ENCODE peak calls at places on chromosomes 4 and X, in nine cellular contexts. Q, P, M, Y, V, Z, J, H and C are unnamed samples.

GRCh38 chr4:106172846-106173245 is 143.2 kb downstream of the TBCK start:
- DNase-seq in Q (no peak), P (no peak), M (no peak), Y (no peak), V (no peak), Z (no peak), J (no peak), H (no peak), C (no peak)

GRCh38 chr4:183563874-183564273 is 59.0 kb downstream of the ING2 start:
- DNase-seq in Q (no peak), P (no peak), M (no peak), Y (no peak), V (peak; percentile 34), Z (no peak), J (no peak), H (no peak), C (no peak)

GRCh38 chrX:53093177-53093655 is 726 bp upstream of the KANTR start:
- DNase-seq in Q (peak; percentile 71), P (peak; percentile 81), M (peak; percentile 85), Y (peak; percentile 75), V (peak; percentile 77), Z (peak; percentile 87), J (peak; percentile 65), H (peak; percentile 85), C (peak; percentile 84)

GRCh38 chr4:168483786-168484185 is 3.5 kb upstream of the DDX60L start:
- DNase-seq in Q (no peak), P (no peak), M (no peak), Y (no peak), V (no peak), Z (no peak), J (no peak), H (no peak), C (no peak)

GRCh38 chr4:171714791-171715454 is 98.3 kb upstream of the GALNTL6 start:
- DNase-seq in Q (no peak), P (no peak), M (no peak), Y (no peak), V (no peak), Z (no peak), J (no peak), H (no peak), C (no peak)

GRCh38 chr4:37687175-37687525 is 974 bp upstream of the RELL1 start:
- DNase-seq in Q (no peak), P (no peak), M (no peak), Y (no peak), V (no peak), Z (no peak), J (no peak), H (no peak), C (no peak)

GRCh38 chrX:1323315-1323714 is 13.3 kb upstream of the IL3RA start:
- DNase-seq in Q (peak; percentile 76), P (peak; percentile 53), M (peak; percentile 32), Y (no peak), V (peak; percentile 15), Z (peak; percentile 63), J (peak; percentile 65), H (no peak), C (peak; percentile 73)

GRCh38 chrX:128458888-128459287 is 406.7 kb upstream of the ACTRT1 start:
- DNase-seq in Q (no peak), P (no peak), M (no peak), Y (no peak), V (no peak), Z (no peak), J (no peak), H (no peak), C (no peak)

GRCh38 chr4:81833596-81833995 is 361.9 kb upstream of the RASGEF1B start:
- DNase-seq in Q (no peak), P (no peak), M (no peak), Y (no peak), V (no peak), Z (no peak), J (no peak), H (no peak), C (no peak)

GRCh38 chr4:22514001-22514400 is 1.9 kb downstream of the ADGRA3 start:
- DNase-seq in Q (peak; percentile 6), P (no peak), M (no peak), Y (no peak), V (no peak), Z (no peak), J (no peak), H (no peak), C (no peak)

GRCh38 chr4:88674565-88674964 is 23.1 kb downstream of the NAP1L5 start:
- DNase-seq in Q (no peak), P (no peak), M (no peak), Y (no peak), V (no peak), Z (no peak), J (no peak), H (no peak), C (no peak)

GRCh38 chr4:15882675-15883086 is 55.9 kb downstream of the FGFBP1 start:
- DNase-seq in Q (peak; percentile 37), P (peak; percentile 28), M (peak; percentile 39), Y (no peak), V (peak; percentile 33), Z (peak; percentile 33), J (peak; percentile 79), H (peak; percentile 40), C (peak; percentile 47)

GRCh38 chr4:64718091-64718490 is 308.8 kb upstream of the TECRL start:
- DNase-seq in Q (no peak), P (no peak), M (no peak), Y (no peak), V (no peak), Z (no peak), J (no peak), H (no peak), C (no peak)

GRCh38 chr4:142818476-142818875 is 27.6 kb downstream of the INPP4B start:
- DNase-seq in Q (no peak), P (no peak), M (no peak), Y (no peak), V (no peak), Z (no peak), J (peak; percentile 32), H (no peak), C (no peak)

GRCh38 chr4:184471872-184472539 is 2.3 kb downstream of the IRF2 start:
- DNase-seq in Q (no peak), P (no peak), M (no peak), Y (no peak), V (no peak), Z (peak; percentile 43), J (no peak), H (no peak), C (no peak)

GRCh38 chr4:98746530-98746929 is 88.1 kb upstream of the TSPAN5 start:
- DNase-seq in Q (no peak), P (no peak), M (no peak), Y (no peak), V (no peak), Z (peak; percentile 13), J (no peak), H (no peak), C (no peak)

GRCh38 chr4:186685744-186686143 is 37.9 kb downstream of the FAT1 start:
- DNase-seq in Q (peak; percentile 31), P (no peak), M (no peak), Y (no peak), V (no peak), Z (no peak), J (peak; percentile 35), H (no peak), C (no peak)

GRCh38 chr4:30789219-30789671 is 69.1 kb downstream of the PCDH7 start:
- DNase-seq in Q (no peak), P (no peak), M (no peak), Y (no peak), V (no peak), Z (no peak), J (peak; percentile 92), H (no peak), C (no peak)

GRCh38 chr4:156556326-156556725 is 415.3 kb downstream of the PDGFC start:
- DNase-seq in Q (no peak), P (no peak), M (no peak), Y (no peak), V (no peak), Z (no peak), J (no peak), H (no peak), C (no peak)

GRCh38 chr4:3077796-3078195 is 3.3 kb downstream of the HTT start:
- DNase-seq in Q (no peak), P (no peak), M (no peak), Y (no peak), V (no peak), Z (no peak), J (no peak), H (no peak), C (no peak)
- TF ChIP-seq POLR2A in Q (no peak), P (no peak), M (no peak), Y (no peak), V (no peak), Z (no peak), J (no peak), H (no peak), C (no peak)

GRCh38 chr4:151420408-151420807 is 11.4 kb downstream of the FHIP1A start:
- DNase-seq in Q (no peak), P (no peak), M (no peak), Y (no peak), V (no peak), Z (no peak), J (no peak), H (no peak), C (no peak)
- TF ChIP-seq CTCF in Q (no peak), P (no peak), M (no peak), Y (no peak), V (no peak), Z (no peak), J (no peak), H (no peak), C (no peak)

DNA sequence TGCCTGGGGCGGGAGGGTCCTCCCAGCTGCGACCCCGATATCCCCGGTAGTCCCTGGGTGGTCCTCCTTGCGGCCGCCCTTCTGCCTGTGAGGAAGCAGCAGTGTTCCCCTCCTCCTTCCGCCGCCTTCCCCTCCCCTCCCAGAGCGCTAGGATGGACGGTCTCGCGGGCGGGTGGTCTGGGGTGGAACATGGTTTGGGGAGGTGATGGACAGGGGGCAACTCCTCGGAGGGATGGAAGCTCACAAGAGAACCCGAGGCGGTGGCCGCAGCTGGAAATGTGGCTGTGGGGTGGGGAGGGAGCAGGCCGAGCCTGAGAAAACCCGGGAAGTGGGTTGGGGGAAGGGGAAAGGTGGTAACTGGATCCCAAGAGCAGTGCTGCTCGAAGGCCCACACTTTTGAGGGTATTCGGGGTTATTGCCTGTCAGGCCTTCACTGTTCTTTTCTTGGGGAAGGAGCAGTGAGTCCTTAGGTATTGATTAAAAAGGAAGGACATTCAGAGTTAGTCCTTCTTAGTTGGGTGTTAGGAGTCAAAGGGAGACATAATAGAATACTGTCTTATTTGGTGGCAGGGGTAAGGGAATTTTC is 581 bp downstream of the UBE2K start:
- DNase-seq in Q (peak; percentile 31), P (peak; percentile 63), M (peak; percentile 32), Y (peak; percentile 63), V (peak; percentile 36), Z (peak; percentile 59), J (no peak), H (peak; percentile 69), C (peak; percentile 71)
- TF ChIP-seq POLR2A in Q (no peak), P (no peak), M (no peak), Y (no peak), V (no peak), Z (no peak), J (no peak), H (no peak), C (no peak)

DNA sequence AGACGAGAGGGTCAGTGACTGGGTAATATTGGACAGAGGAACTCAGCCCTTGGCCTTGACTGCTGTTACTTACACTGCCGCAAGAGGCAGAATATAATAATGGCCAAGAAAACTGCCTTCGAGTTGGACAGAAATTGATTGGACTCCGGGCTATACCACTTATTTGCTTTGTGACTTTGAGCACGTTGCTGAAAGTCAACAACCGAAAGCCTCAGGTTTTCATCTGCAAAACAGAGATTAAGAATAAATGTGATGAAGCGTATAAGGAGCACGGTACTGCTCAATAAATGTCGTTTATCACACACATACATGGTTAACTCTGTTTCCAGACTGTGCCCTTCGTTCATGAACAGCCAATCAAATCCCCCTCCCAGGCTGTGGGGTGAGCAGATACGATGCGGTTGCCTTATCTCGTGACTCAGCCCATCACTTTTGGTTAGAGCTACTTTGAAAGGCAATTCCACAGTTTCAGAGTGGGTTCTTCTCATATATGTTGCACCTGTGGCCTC is 91.6 kb downstream of the TSPAN7 start:
- DNase-seq in Q (no peak), P (no peak), M (no peak), Y (no peak), V (no peak), Z (no peak), J (no peak), H (no peak), C (no peak)
- TF ChIP-seq CTCF in Q (no peak), P (no peak), M (no peak), Y (no peak), V (no peak), Z (no peak), J (no peak), H (no peak), C (no peak)